ENCODE peak calls at places on chromosomes 16 and 17, in ten cellular contexts. One of them, this sample, is unnamed.

GRCh38 chr17:65552214-65552613 is 9.2 kb downstream of the AXIN2 start:
- DNase-seq in IMR-90: no peak
- DNase-seq in fibroblast of the aortic adventitia: no peak
- DNase-seq in fibroblast of pulmonary artery: no peak
- DNase-seq in cardiac fibroblast: no peak
- DNase-seq in AG10803: peak; percentile 48
- DNase-seq in NB4: no peak
- DNase-seq in pancreas: no peak
- DNase-seq in adrenal gland: no peak
- DNase-seq in Peyer's patch: no peak
- DNase-seq in this sample: no peak

GRCh38 chr16:11669380-11670146 is 1.3 kb downstream of the SNN start:
- DNase-seq in IMR-90: peak; percentile 16
- DNase-seq in fibroblast of the aortic adventitia: peak; percentile 20
- DNase-seq in fibroblast of pulmonary artery: peak; percentile 19
- DNase-seq in cardiac fibroblast: peak; percentile 44
- DNase-seq in AG10803: peak; percentile 18
- DNase-seq in NB4: peak; percentile 68
- DNase-seq in pancreas: no peak
- DNase-seq in adrenal gland: peak; percentile 84
- DNase-seq in Peyer's patch: peak; percentile 72
- DNase-seq in this sample: peak; percentile 46

GRCh38 chr16:68186877-68187276 is 49.0 kb downstream of the ESRP2 start:
- DNase-seq in IMR-90: no peak
- DNase-seq in fibroblast of the aortic adventitia: no peak
- DNase-seq in fibroblast of pulmonary artery: no peak
- DNase-seq in cardiac fibroblast: no peak
- DNase-seq in AG10803: no peak
- DNase-seq in NB4: no peak
- DNase-seq in pancreas: no peak
- DNase-seq in adrenal gland: no peak
- DNase-seq in Peyer's patch: no peak
- DNase-seq in this sample: no peak

GRCh38 chr16:27374794-27375499 is 27.0 kb upstream of the IL21R start:
- DNase-seq in IMR-90: peak; percentile 80
- DNase-seq in fibroblast of the aortic adventitia: peak; percentile 70
- DNase-seq in fibroblast of pulmonary artery: peak; percentile 83
- DNase-seq in cardiac fibroblast: peak; percentile 86
- DNase-seq in AG10803: peak; percentile 68
- DNase-seq in NB4: peak; percentile 60
- DNase-seq in pancreas: no peak
- DNase-seq in adrenal gland: peak; percentile 83
- DNase-seq in Peyer's patch: peak; percentile 68
- DNase-seq in this sample: peak; percentile 87

GRCh38 chr16:66935319-66936011 is at the start of gene CES2:
- DNase-seq in IMR-90: peak; percentile 29
- DNase-seq in fibroblast of the aortic adventitia: peak; percentile 55
- DNase-seq in fibroblast of pulmonary artery: peak; percentile 30
- DNase-seq in cardiac fibroblast: peak; percentile 40
- DNase-seq in AG10803: peak; percentile 53
- DNase-seq in NB4: no peak
- DNase-seq in pancreas: peak; percentile 80
- DNase-seq in adrenal gland: peak; percentile 91
- DNase-seq in Peyer's patch: peak; percentile 91
- DNase-seq in this sample: peak; percentile 50

GRCh38 chr17:83200231-83200699 is 120.9 kb downstream of the METRNL start:
- DNase-seq in IMR-90: peak; percentile 26
- DNase-seq in fibroblast of the aortic adventitia: peak; percentile 46
- DNase-seq in fibroblast of pulmonary artery: no peak
- DNase-seq in cardiac fibroblast: peak; percentile 90
- DNase-seq in AG10803: peak; percentile 90
- DNase-seq in NB4: peak; percentile 88
- DNase-seq in pancreas: peak; percentile 65
- DNase-seq in adrenal gland: peak; percentile 70
- DNase-seq in Peyer's patch: peak; percentile 82
- DNase-seq in this sample: peak; percentile 71

GRCh38 chr17:45370949-45371413 is 54.2 kb upstream of the MAP3K14 start:
- DNase-seq in IMR-90: peak; percentile 50
- DNase-seq in fibroblast of the aortic adventitia: no peak
- DNase-seq in fibroblast of pulmonary artery: no peak
- DNase-seq in cardiac fibroblast: peak; percentile 37
- DNase-seq in AG10803: no peak
- DNase-seq in NB4: peak; percentile 49
- DNase-seq in pancreas: peak; percentile 15
- DNase-seq in adrenal gland: peak; percentile 12
- DNase-seq in Peyer's patch: peak; percentile 13
- DNase-seq in this sample: no peak

GRCh38 chr17:27552467-27552779 is 78.6 kb upstream of the LGALS9 start:
- DNase-seq in IMR-90: peak; percentile 72
- DNase-seq in fibroblast of the aortic adventitia: peak; percentile 43
- DNase-seq in fibroblast of pulmonary artery: peak; percentile 49
- DNase-seq in cardiac fibroblast: peak; percentile 77
- DNase-seq in AG10803: peak; percentile 51
- DNase-seq in NB4: peak; percentile 73
- DNase-seq in pancreas: peak; percentile 62
- DNase-seq in adrenal gland: no peak
- DNase-seq in Peyer's patch: no peak
- DNase-seq in this sample: peak; percentile 68

GRCh38 chr17:48025904-48026502 is 11.6 kb downstream of the COPZ2 start:
- DNase-seq in IMR-90: no peak
- DNase-seq in fibroblast of the aortic adventitia: no peak
- DNase-seq in fibroblast of pulmonary artery: no peak
- DNase-seq in cardiac fibroblast: no peak
- DNase-seq in AG10803: no peak
- DNase-seq in NB4: no peak
- DNase-seq in pancreas: no peak
- DNase-seq in adrenal gland: peak; percentile 39
- DNase-seq in Peyer's patch: no peak
- DNase-seq in this sample: no peak

DNA sequence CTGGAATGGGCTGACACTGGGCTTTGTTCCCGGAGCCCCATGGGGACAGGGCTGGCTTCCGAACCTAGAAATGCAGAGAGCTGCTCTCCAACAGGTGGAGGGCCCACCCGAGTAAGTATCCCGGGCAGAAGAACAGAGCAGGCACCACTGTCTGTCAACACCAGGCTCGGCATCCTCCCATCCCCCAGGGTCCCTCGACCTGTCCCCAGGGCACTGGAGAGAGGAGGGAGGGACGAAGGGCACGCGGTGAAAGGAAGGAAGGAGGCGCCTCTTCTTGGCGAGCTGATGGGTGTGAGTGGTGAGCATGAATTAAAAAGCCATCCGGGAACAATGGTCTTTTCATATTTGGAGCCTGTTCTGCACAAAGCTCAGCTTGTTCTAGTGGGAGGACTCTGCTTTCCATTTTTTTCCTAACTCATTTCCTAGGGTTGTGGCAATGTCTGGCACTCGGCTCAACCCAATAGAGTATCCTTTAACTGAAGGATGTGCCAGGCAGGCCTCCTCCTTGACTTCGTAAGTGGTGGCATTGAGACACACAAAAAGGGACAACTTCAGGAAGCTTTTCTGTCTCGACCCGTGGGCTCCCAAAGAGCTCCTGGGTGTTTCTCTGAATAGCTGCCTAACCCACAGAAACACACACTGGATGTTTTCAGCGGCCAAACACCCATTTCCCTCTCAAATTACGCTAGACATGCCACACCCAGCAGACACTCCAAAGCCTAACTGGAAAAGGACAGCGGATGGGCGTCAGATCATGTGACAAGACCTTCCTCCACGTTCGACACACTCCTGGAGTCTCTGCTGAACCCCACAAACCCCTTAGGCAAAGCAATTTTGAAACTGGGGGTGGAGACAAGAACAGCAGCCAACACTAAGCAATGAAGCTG is 47.7 kb downstream of the ZFHX3 start:
- DNase-seq in IMR-90: no peak
- DNase-seq in fibroblast of the aortic adventitia: peak; percentile 56
- DNase-seq in fibroblast of pulmonary artery: peak; percentile 39
- DNase-seq in cardiac fibroblast: peak; percentile 41
- DNase-seq in AG10803: peak; percentile 39
- DNase-seq in NB4: no peak
- DNase-seq in pancreas: no peak
- DNase-seq in adrenal gland: no peak
- DNase-seq in Peyer's patch: no peak
- DNase-seq in this sample: peak; percentile 46
- H3K4me3 ChIP-seq in IMR-90: no peak overlapping the region
- H3K4me3 ChIP-seq in fibroblast of the aortic adventitia: no peak overlapping the region
- H3K4me3 ChIP-seq in fibroblast of pulmonary artery: no peak overlapping the region
- H3K4me3 ChIP-seq in cardiac fibroblast: no peak overlapping the region
- H3K4me3 ChIP-seq in AG10803: no peak overlapping the region
- H3K4me3 ChIP-seq in NB4: no peak overlapping the region
- H3K4me3 ChIP-seq in pancreas: no peak overlapping the region
- H3K4me3 ChIP-seq in adrenal gland: no peak overlapping the region
- H3K4me3 ChIP-seq in Peyer's patch: no peak overlapping the region
- H3K4me3 ChIP-seq in this sample: no peak overlapping the region

GRCh38 chr17:32941419-32942032 is 13.6 kb downstream of the TMEM98 start:
- DNase-seq in IMR-90: no peak
- DNase-seq in fibroblast of the aortic adventitia: no peak
- DNase-seq in fibroblast of pulmonary artery: no peak
- DNase-seq in cardiac fibroblast: no peak
- DNase-seq in AG10803: no peak
- DNase-seq in NB4: no peak
- DNase-seq in pancreas: no peak
- DNase-seq in adrenal gland: no peak
- DNase-seq in Peyer's patch: no peak
- DNase-seq in this sample: no peak
- TF ChIP-seq CTCF in IMR-90: peak; percentile 31
- TF ChIP-seq CTCF in fibroblast of the aortic adventitia: peak; percentile 37
- TF ChIP-seq CTCF in fibroblast of pulmonary artery: peak; percentile 38
- TF ChIP-seq CTCF in cardiac fibroblast: peak; percentile 24
- TF ChIP-seq CTCF in AG10803: peak; percentile 44
- TF ChIP-seq CTCF in NB4: peak; percentile 23
- TF ChIP-seq CTCF in pancreas: peak; percentile 41
- TF ChIP-seq CTCF in adrenal gland: peak; percentile 6
- TF ChIP-seq CTCF in Peyer's patch: peak; percentile 25
- TF ChIP-seq CTCF in this sample: peak; percentile 34

GRCh38 chr17:40111221-40112128 is 10.3 kb upstream of the MSL1 start:
- DNase-seq in IMR-90: peak; percentile 97
- DNase-seq in fibroblast of the aortic adventitia: peak; percentile 100
- DNase-seq in fibroblast of pulmonary artery: peak; percentile 99
- DNase-seq in cardiac fibroblast: peak; percentile 96
- DNase-seq in AG10803: peak; percentile 98
- DNase-seq in NB4: peak; percentile 94
- DNase-seq in pancreas: peak; percentile 81
- DNase-seq in adrenal gland: peak; percentile 96
- DNase-seq in Peyer's patch: peak; percentile 93
- DNase-seq in this sample: peak; percentile 99

GRCh38 chr17:40113110-40113960 is 8.4 kb upstream of the MSL1 start:
- DNase-seq in IMR-90: peak; percentile 95
- DNase-seq in fibroblast of the aortic adventitia: peak; percentile 98
- DNase-seq in fibroblast of pulmonary artery: peak; percentile 97
- DNase-seq in cardiac fibroblast: peak; percentile 97
- DNase-seq in AG10803: peak; percentile 95
- DNase-seq in NB4: peak; percentile 98
- DNase-seq in pancreas: peak; percentile 89
- DNase-seq in adrenal gland: peak; percentile 96
- DNase-seq in Peyer's patch: peak; percentile 98
- DNase-seq in this sample: peak; percentile 96

GRCh38 chr17:40113961-40114272 is 7.9 kb upstream of the MSL1 start:
- DNase-seq in IMR-90: peak; percentile 56
- DNase-seq in fibroblast of the aortic adventitia: no peak
- DNase-seq in fibroblast of pulmonary artery: peak; percentile 44
- DNase-seq in cardiac fibroblast: no peak
- DNase-seq in AG10803: peak; percentile 60
- DNase-seq in NB4: no peak
- DNase-seq in pancreas: no peak
- DNase-seq in adrenal gland: no peak
- DNase-seq in Peyer's patch: no peak
- DNase-seq in this sample: no peak

GRCh38 chr17:40112191-40112590 is 9.6 kb upstream of the MSL1 start:
- DNase-seq in IMR-90: no peak
- DNase-seq in fibroblast of the aortic adventitia: no peak
- DNase-seq in fibroblast of pulmonary artery: no peak
- DNase-seq in cardiac fibroblast: no peak
- DNase-seq in AG10803: no peak
- DNase-seq in NB4: no peak
- DNase-seq in pancreas: no peak
- DNase-seq in adrenal gland: no peak
- DNase-seq in Peyer's patch: no peak
- DNase-seq in this sample: no peak

DNA sequence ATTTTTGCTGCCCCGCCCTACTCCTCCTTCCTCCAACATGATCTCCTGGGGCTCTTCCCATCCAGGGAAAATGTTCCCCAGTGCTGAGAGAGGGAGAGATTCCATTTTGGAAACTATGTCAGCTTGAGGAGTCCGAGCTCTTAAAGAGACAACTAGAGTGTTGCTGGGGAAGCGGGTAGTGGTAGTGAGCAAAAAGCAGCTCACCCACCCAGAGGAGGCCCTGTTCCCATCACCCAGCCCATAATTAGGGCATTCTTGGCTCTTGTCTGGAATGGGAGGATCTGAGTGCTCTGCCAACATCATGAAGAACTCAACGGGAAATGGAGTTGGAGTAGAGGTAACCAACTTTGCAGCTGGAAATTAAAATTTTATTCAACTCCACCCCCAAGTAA is 9.1 kb upstream of the MSL1 start:
- DNase-seq in IMR-90: no peak
- DNase-seq in fibroblast of the aortic adventitia: no peak
- DNase-seq in fibroblast of pulmonary artery: no peak
- DNase-seq in cardiac fibroblast: no peak
- DNase-seq in AG10803: no peak
- DNase-seq in NB4: no peak
- DNase-seq in pancreas: no peak
- DNase-seq in adrenal gland: peak; percentile 34
- DNase-seq in Peyer's patch: no peak
- DNase-seq in this sample: no peak
- H3K4me3 ChIP-seq in IMR-90: no peak overlapping the region
- H3K4me3 ChIP-seq in fibroblast of the aortic adventitia: peak overlapping the region; percentile 29
- H3K4me3 ChIP-seq in fibroblast of pulmonary artery: no peak overlapping the region
- H3K4me3 ChIP-seq in cardiac fibroblast: no peak overlapping the region
- H3K4me3 ChIP-seq in AG10803: peak overlapping the region; percentile 25
- H3K4me3 ChIP-seq in NB4: no peak overlapping the region
- H3K4me3 ChIP-seq in pancreas: no peak overlapping the region
- H3K4me3 ChIP-seq in adrenal gland: no peak overlapping the region
- H3K4me3 ChIP-seq in Peyer's patch: no peak overlapping the region
- H3K4me3 ChIP-seq in this sample: no peak overlapping the region

DNA sequence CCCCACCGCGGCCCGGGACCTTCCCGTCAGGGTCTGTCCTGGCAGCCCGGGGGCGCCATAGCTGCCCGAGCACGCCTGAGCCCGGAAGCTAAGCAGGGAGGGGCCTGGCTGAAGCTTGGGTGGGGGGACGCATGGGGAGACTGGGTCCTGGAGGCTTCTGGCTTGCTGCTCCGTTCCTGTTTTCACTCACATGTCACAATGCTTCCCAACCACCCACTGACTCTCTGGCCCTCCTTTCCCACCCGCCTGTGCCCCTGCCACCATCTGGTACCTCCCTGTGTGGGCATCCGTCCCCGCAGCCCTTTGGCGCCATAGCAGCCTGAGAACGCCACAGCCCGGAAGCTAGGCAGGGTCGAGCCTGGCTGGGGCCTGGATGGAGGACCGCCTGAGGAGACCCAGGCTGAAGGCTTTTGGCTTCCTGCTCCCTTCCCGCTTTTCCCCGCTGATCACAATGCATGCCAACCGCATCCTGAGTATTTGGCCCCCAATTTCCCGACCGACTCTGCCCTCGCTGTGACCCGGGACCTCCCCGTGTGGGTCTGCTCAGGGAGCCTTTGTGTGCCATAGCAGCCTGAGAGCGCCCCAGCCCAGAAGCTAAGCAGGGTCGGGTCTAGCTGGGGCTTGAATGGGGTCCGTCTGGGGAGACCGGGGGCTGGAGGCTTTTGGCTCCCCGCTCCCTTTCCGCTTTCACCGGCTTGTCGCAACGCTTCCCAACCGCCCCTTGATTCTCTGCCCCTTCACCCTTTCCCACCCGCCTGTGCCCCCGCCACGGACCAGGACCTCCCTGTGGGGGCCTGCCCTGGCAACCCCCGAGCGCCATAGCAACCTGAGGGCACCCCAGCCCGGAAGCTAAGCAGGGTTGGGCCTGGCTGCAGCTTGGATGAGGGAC is 2290.1 kb downstream of the TP53TG3F start:
- DNase-seq in IMR-90: no peak
- DNase-seq in fibroblast of the aortic adventitia: no peak
- DNase-seq in fibroblast of pulmonary artery: no peak
- DNase-seq in cardiac fibroblast: no peak
- DNase-seq in AG10803: no peak
- DNase-seq in NB4: no peak
- DNase-seq in pancreas: no peak
- DNase-seq in adrenal gland: no peak
- DNase-seq in Peyer's patch: no peak
- DNase-seq in this sample: no peak
- TF ChIP-seq CTCF in IMR-90: no peak
- TF ChIP-seq CTCF in fibroblast of the aortic adventitia: no peak
- TF ChIP-seq CTCF in fibroblast of pulmonary artery: no peak
- TF ChIP-seq CTCF in cardiac fibroblast: no peak
- TF ChIP-seq CTCF in AG10803: no peak
- TF ChIP-seq CTCF in NB4: no peak
- TF ChIP-seq CTCF in pancreas: no peak
- TF ChIP-seq CTCF in adrenal gland: no peak
- TF ChIP-seq CTCF in Peyer's patch: no peak
- TF ChIP-seq CTCF in this sample: no peak